ENCODE peak calls at places on chromosomes 5 and 9, in ten cellular contexts. F is kidney tubule cell, K is T-helper 2 cell, D is COR-L47, J is AG08396, N is GM20000, G is MCF 10A, L is HCEC 1CT, W is HEK293T, A is anterior cingulate cortex. R is an unnamed sample.
A peak's percentile ranks its signal among the peaks of the same experiment; 100 is the strongest.

GRCh38 chr5:179906795-179907569 is 715 bp downstream of the TBC1D9B start:
- DNase-seq in F (peak; percentile 50), K (no peak), D (no peak), J (peak; percentile 40), N (no peak), G (peak; percentile 55), L (peak; percentile 5), W (peak; percentile 53), A (no peak), R (peak; percentile 71)

GRCh38 chr5:169765176-169765575 is 128.1 kb downstream of the DOCK2 start:
- DNase-seq in F (peak; percentile 75), K (no peak), D (no peak), J (no peak), N (no peak), G (peak; percentile 33), L (no peak), W (no peak), A (no peak), R (no peak)

GRCh38 chr5:170218730-170219129 is 14.1 kb upstream of the C5orf58 start:
- DNase-seq in F (no peak), K (no peak), D (no peak), J (no peak), N (no peak), G (no peak), L (no peak), W (no peak), A (peak; percentile 46), R (no peak)

GRCh38 chr9:36748322-36748899 is 175.7 kb downstream of the MELK start:
- DNase-seq in F (peak; percentile 43), K (no peak), D (no peak), J (peak; percentile 79), N (peak; percentile 71), G (peak; percentile 54), L (no peak), W (peak; percentile 71), A (no peak), R (peak; percentile 44)

GRCh38 chr5:134551891-134552290 is 26.4 kb downstream of the JADE2 start:
- DNase-seq in F (peak; percentile 48), K (no peak), D (no peak), J (no peak), N (no peak), G (no peak), L (no peak), W (no peak), A (no peak), R (no peak)

GRCh38 chr9:89884356-89885083 is 279.7 kb downstream of the GADD45G start:
- DNase-seq in F (no peak), K (no peak), D (no peak), J (no peak), N (no peak), G (no peak), L (no peak), W (no peak), A (no peak), R (no peak)

GRCh38 chr9:110208031-110208430 is at the start of gene C9orf152:
- DNase-seq in F (no peak), K (no peak), D (no peak), J (no peak), N (no peak), G (no peak), L (no peak), W (no peak), A (no peak), R (peak; percentile 60)

GRCh38 chr9:95344735-95345134 is 27.2 kb upstream of the FANCC start:
- DNase-seq in F (no peak), K (no peak), D (no peak), J (no peak), N (no peak), G (no peak), L (no peak), W (no peak), A (no peak), R (no peak)

GRCh38 chr9:101427957-101428655 is 7.5 kb downstream of the ALDOB start:
- DNase-seq in F (peak; percentile 54), K (no peak), D (no peak), J (no peak), N (no peak), G (no peak), L (no peak), W (no peak), A (no peak), R (no peak)

GRCh38 chr5:142145106-142145900 is 36.7 kb downstream of the NDFIP1 start:
- DNase-seq in F (peak; percentile 67), K (no peak), D (peak; percentile 39), J (peak; percentile 58), N (peak; percentile 49), G (peak; percentile 85), L (peak; percentile 68), W (peak; percentile 57), A (peak; percentile 22), R (peak; percentile 90)

GRCh38 chr9:95750725-95751644 is 124.5 kb upstream of the ERCC6L2 start:
- DNase-seq in F (no peak), K (no peak), D (no peak), J (no peak), N (no peak), G (no peak), L (no peak), W (no peak), A (no peak), R (no peak)